ENCODE peak calls at places on chromosome 20, in four cellular contexts. I is fibroblast of mammary gland, G is heart left ventricle, T is BJ. A is an unnamed sample.

GRCh38 chr20:53399131-53399530 is 194.5 kb downstream of the ZNF217 start:
- DNase-seq in G (no peak), T (no peak), I (no peak), A (no peak)

GRCh38 chr20:32877507-32877906 is 18.8 kb downstream of the EFCAB8 start:
- DNase-seq in G (no peak), T (no peak), I (no peak), A (no peak)

GRCh38 chr20:20743511-20744169 is 31.2 kb upstream of the RALGAPA2 start:
- DNase-seq in T (no peak), I (peak), G (peak), A (no peak)

GRCh38 chr20:37899105-37900045 is 3.6 kb upstream of the VSTM2L start:
- DNase-seq in G (no peak), T (no peak), I (no peak), A (no peak)

GRCh38 chr20:48448601-48449384 is 379.0 kb downstream of the PREX1 start:
- DNase-seq in T (no peak), I (no peak), G (no peak), A (peak)

GRCh38 chr20:51562334-51563140 is 20.0 kb upstream of the NFATC2 start:
- DNase-seq in G (peak), I (peak), T (peak), A (no peak)

GRCh38 chr20:11581271-11581670 is 336.4 kb upstream of the BTBD3 start:
- DNase-seq in I (peak), G (no peak), T (no peak), A (no peak)

GRCh38 chr20:44065401-44066340 is 121.3 kb downstream of the JPH2 start:
- DNase-seq in T (no peak), I (no peak), G (no peak), A (no peak)

GRCh38 chr20:50821994-50822393 is 27.1 kb downstream of the BCAS4 start:
- DNase-seq in T (no peak), G (no peak), I (no peak), A (no peak)

GRCh38 chr20:15111654-15112053 is 774.2 kb upstream of the FLRT3 start:
- DNase-seq in G (no peak), T (no peak), I (no peak), A (no peak)

GRCh38 chr20:57420571-57421257 is 29.5 kb downstream of the RBM38 start:
- DNase-seq in G (no peak), T (no peak), I (no peak), A (no peak)

GRCh38 chr20:48204499-48204898 is 419.2 kb upstream of the SULF2 start:
- DNase-seq in G (no peak), T (no peak), I (no peak), A (no peak)

GRCh38 chr20:63086421-63087235 is 79.9 kb upstream of the BHLHE23 start:
- DNase-seq in G (no peak), T (no peak), I (no peak), A (peak)

GRCh38 chr20:54459279-54459678 is 16.1 kb upstream of the DOK5 start:
- DNase-seq in T (no peak), G (no peak), I (no peak), A (no peak)

GRCh38 chr20:38133680-38134426 is 31.2 kb downstream of the TGM2 start:
- DNase-seq in T (no peak), G (no peak), I (no peak), A (no peak)

GRCh38 chr20:48736636-48737035 is 91.2 kb downstream of the PREX1 start:
- DNase-seq in T (no peak), G (no peak), I (no peak), A (no peak)

GRCh38 chr20:47810116-47810672 is 24.9 kb upstream of the SULF2 start:
- DNase-seq in G (no peak), I (no peak), T (no peak), A (no peak)

GRCh38 chr20:13147071-13147961 is 73.8 kb upstream of the ISM1 start:
- DNase-seq in T (no peak), I (no peak), G (no peak), A (no peak)

GRCh38 chr20:35618372-35619131 is 2.9 kb downstream of the SPAG4 start:
- DNase-seq in G (no peak), I (peak), T (no peak), A (no peak)

GRCh38 chr20:51570755-51571469 is 28.4 kb upstream of the NFATC2 start:
- DNase-seq in T (no peak), I (peak), G (peak), A (no peak)

GRCh38 chr20:1390552-1391403 is 2.1 kb downstream of the FKBP1A start:
- DNase-seq in G (no peak), T (no peak), I (peak), A (no peak)

GRCh38 chr20:4729265-4729664 is 7.6 kb downstream of the PRND start:
- DNase-seq in T (no peak), I (peak), G (no peak), A (no peak)

GRCh38 chr20:11387189-11387754 is 530.4 kb upstream of the BTBD3 start:
- DNase-seq in G (no peak), I (peak), T (peak), A (no peak)

GRCh38 chr20:32583581-32584045 is 1.5 kb downstream of the NOL4L start:
- DNase-seq in T (no peak), I (no peak), G (peak), A (no peak)

GRCh38 chr20:20772492-20773047 is 60.1 kb upstream of the RALGAPA2 start:
- DNase-seq in T (no peak), G (no peak), I (no peak), A (no peak)

GRCh38 chr20:61924858-61925554 is 140.7 kb downstream of the TAF4 start:
- DNase-seq in I (no peak), T (no peak), G (no peak), A (peak)

GRCh38 chr20:62797671-62798532 is 1.6 kb downstream of the MRGBP start:
- DNase-seq in T (no peak), I (no peak), G (no peak), A (no peak)

GRCh38 chr20:62367136-62367482 is at the start of gene LAMA5:
- DNase-seq in T (no peak), G (peak), I (no peak), A (no peak)

GRCh38 chr20:40954521-40955165 is 74.0 kb upstream of the TOP1 start:
- DNase-seq in T (no peak), I (no peak), G (no peak), A (no peak)

GRCh38 chr20:25389858-25390537 is 637 bp downstream of the ABHD12 start:
- DNase-seq in T (no peak), G (peak), I (no peak), A (no peak)

GRCh38 chr20:25254986-25255680 is 7.2 kb downstream of the PYGB start:
- DNase-seq in T (no peak), G (peak), I (no peak), A (no peak)

GRCh38 chr20:63101781-63102719 is 95.3 kb upstream of the BHLHE23 start:
- DNase-seq in I (peak), G (peak), T (no peak), A (peak)

GRCh38 chr20:40638414-40638813 is 50.6 kb downstream of the MAFB start:
- DNase-seq in I (no peak), G (no peak), T (no peak), A (no peak)

GRCh38 chr20:10651227-10651990 is 22.4 kb downstream of the JAG1 start:
- DNase-seq in I (peak), T (no peak), G (peak), A (no peak)

GRCh38 chr20:58231678-58232077 is 3.2 kb upstream of the ANKRD60 start:
- DNase-seq in T (no peak), I (no peak), G (no peak), A (no peak)

GRCh38 chr20:41617059-41617921 is 887 bp downstream of the CHD6 start:
- DNase-seq in T (no peak), G (peak), I (peak), A (no peak)

GRCh38 chr20:25669826-25670422 is 26.7 kb downstream of the ZNF337 start:
- DNase-seq in I (peak), T (peak), G (no peak), A (no peak)

GRCh38 chr20:56506103-56506502 is 18.4 kb upstream of the FAM209A start:
- DNase-seq in G (no peak), T (no peak), I (no peak), A (no peak)

A was measured in CD14-positive monocyte.